ENCODE peak calls at places on chromosomes 6 and 20, in five cellular contexts. N, H, I, G and O are unnamed samples.

GRCh38 chr6:815348-815738 is 122.4 kb upstream of the EXOC2 start:
- DNase-seq in N (peak; percentile 50), G (no peak), H (no peak), I (no peak), O (no peak)

GRCh38 chr20:6287471-6287870 is 164.6 kb upstream of the FERMT1 start:
- DNase-seq in H (no peak), G (no peak), N (no peak), I (no peak), O (no peak)

GRCh38 chr6:139852484-139853140 is 478.2 kb upstream of the CITED2 start:
- DNase-seq in G (peak; percentile 51), H (no peak), I (no peak), N (no peak), O (no peak)

GRCh38 chr20:33524261-33524660 is 34.4 kb downstream of the CBFA2T2 start:
- DNase-seq in H (no peak), G (peak; percentile 15), I (no peak), N (no peak), O (no peak)

GRCh38 chr6:53796791-53797190 is 2.0 kb downstream of the LRRC1 start:
- DNase-seq in H (no peak), I (no peak), G (no peak), N (no peak), O (no peak)

GRCh38 chr6:18349350-18349749 is 37.8 kb upstream of the RNF144B start:
- DNase-seq in H (no peak), G (no peak), N (no peak), I (no peak), O (no peak)

GRCh38 chr20:8389381-8390368 is 257.6 kb downstream of the PLCB1 start:
- DNase-seq in H (peak; percentile 23), G (peak; percentile 81), N (no peak), I (no peak), O (peak; percentile 28)

GRCh38 chr20:62558779-62559178 is 83.0 kb upstream of the GATA5 start:
- DNase-seq in H (no peak), N (no peak), I (no peak), G (no peak), O (no peak)

GRCh38 chr20:45647441-45648050 is 16.5 kb upstream of the WFDC9 start:
- DNase-seq in G (no peak), H (no peak), N (no peak), I (no peak), O (no peak)

GRCh38 chr6:2196079-2196679 is 49.2 kb downstream of the GMDS start:
- DNase-seq in N (peak; percentile 49), G (peak; percentile 73), H (peak; percentile 42), I (peak; percentile 85), O (no peak)

GRCh38 chr6:122808121-122808885 is 19.2 kb downstream of the SMPDL3A start:
- DNase-seq in H (no peak), G (no peak), N (no peak), I (no peak), O (no peak)

GRCh38 chr20:22101606-22102005 is 396.1 kb downstream of the PAX1 start:
- DNase-seq in I (no peak), N (no peak), H (no peak), G (no peak), O (no peak)

GRCh38 chr6:169921227-169921626 is 169.8 kb downstream of the ERMARD start:
- DNase-seq in H (no peak), G (no peak), N (no peak), I (no peak), O (no peak)

GRCh38 chr6:134911532-134911931 is 38.4 kb downstream of the ALDH8A1 start:
- DNase-seq in N (no peak), G (peak; percentile 70), H (no peak), I (no peak), O (no peak)

GRCh38 chr20:12179692-12180091 is 262.0 kb downstream of the BTBD3 start:
- DNase-seq in N (no peak), H (no peak), G (no peak), I (no peak), O (no peak)

GRCh38 chr20:19264191-19264590 is 51.7 kb downstream of the SLC24A3 start:
- DNase-seq in G (no peak), N (no peak), I (no peak), H (no peak), O (no peak)

GRCh38 chr6:5968817-5969726 is 37.7 kb downstream of the NRN1 start:
- DNase-seq in I (peak; percentile 25), N (peak; percentile 65), G (no peak), H (no peak), O (no peak)

GRCh38 chr20:18031050-18031449 is 26.7 kb downstream of the OVOL2 start:
- DNase-seq in I (no peak), N (no peak), H (no peak), G (no peak), O (no peak)

GRCh38 chr6:96659084-96659845 is 96.3 kb downstream of the FHL5 start:
- DNase-seq in H (no peak), N (no peak), G (no peak), I (no peak), O (no peak)

GRCh38 chr20:34538671-34539123 is 19.8 kb upstream of the MAP1LC3A start:
- DNase-seq in I (peak; percentile 47), H (no peak), G (peak; percentile 73), N (peak; percentile 51), O (peak; percentile 30)

GRCh38 chr6:52361347-52361944 is 505 bp upstream of the PAQR8 start:
- DNase-seq in I (peak; percentile 33), N (no peak), H (no peak), G (peak; percentile 51), O (no peak)

GRCh38 chr6:17987576-17988421 is at the start of gene KIF13A:
- DNase-seq in H (peak; percentile 3), I (peak; percentile 61), N (peak; percentile 67), G (peak; percentile 59), O (peak; percentile 31)

GRCh38 chr6:54935739-54936138 is 89.2 kb downstream of the FAM83B start:
- DNase-seq in H (no peak), N (no peak), G (peak; percentile 75), I (no peak), O (no peak)

GRCh38 chr6:117600008-117600743 is 2.1 kb downstream of the GOPC start:
- DNase-seq in I (no peak), H (no peak), G (peak; percentile 35), N (no peak), O (no peak)

DNA sequence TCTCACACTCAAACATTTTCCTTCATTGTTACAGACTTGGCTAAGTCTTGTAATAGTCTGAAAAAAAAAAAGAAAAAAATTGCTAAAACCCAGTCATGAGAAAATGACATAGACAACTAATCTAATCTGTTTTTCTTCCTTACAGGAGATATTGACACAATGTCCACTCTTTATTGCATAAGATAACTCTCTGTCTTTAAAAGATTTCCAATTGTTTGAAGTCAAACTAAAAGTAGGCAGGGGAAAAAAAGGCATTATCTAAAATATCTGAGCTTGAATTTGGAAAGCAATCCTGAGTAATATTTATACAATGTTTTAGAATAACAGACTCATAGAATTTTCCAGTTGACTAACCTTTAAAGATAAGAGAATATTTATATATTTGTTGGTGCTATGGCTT is 233.0 kb upstream of the CEP162 start:
- DNase-seq in G (no peak), N (no peak), H (no peak), I (no peak), O (no peak)
- H3K4me1 ChIP-seq in G (no peaks in the 10 kb centered on the region), N (no peaks in the 10 kb centered on the region), H (no peaks in the 10 kb centered on the region), I (no peaks in the 10 kb centered on the region), O (no peaks in the 10 kb centered on the region)

GRCh38 chr20:10565191-10565921 is 108.4 kb downstream of the JAG1 start:
- DNase-seq in N (no peak), H (no peak), G (peak; percentile 90), I (peak; percentile 64), O (no peak)

GRCh38 chr20:10568032-10568431 is 105.8 kb downstream of the JAG1 start:
- DNase-seq in I (no peak), H (no peak), G (no peak), N (no peak), O (no peak)

GRCh38 chr20:10562929-10563328 is 110.9 kb downstream of the JAG1 start:
- DNase-seq in G (no peak), I (no peak), N (no peak), H (no peak), O (no peak)

GRCh38 chr20:10563935-10564492 is 109.8 kb downstream of the JAG1 start:
- DNase-seq in H (no peak), G (no peak), I (no peak), N (no peak), O (no peak)

GRCh38 chr20:10565922-10566897 is 107.6 kb downstream of the JAG1 start:
- DNase-seq in N (no peak), G (no peak), H (no peak), I (no peak), O (no peak)
- H3K4me1 ChIP-seq in N (no peaks in the 10 kb centered on the region), G (no peaks in the 10 kb centered on the region), H (peaks cover 2% of the 10 kb centered on the region), I (peaks cover 9% of the 10 kb centered on the region), O (no peaks in the 10 kb centered on the region)

GRCh38 chr20:1154224-1154623 is 30.6 kb downstream of the TMEM74B start:
- DNase-seq in H (no peak), N (no peak), I (no peak), G (no peak), O (no peak)

GRCh38 chr20:1146957-1147356 is 28.6 kb downstream of the PSMF1 start:
- DNase-seq in N (no peak), G (no peak), I (no peak), H (no peak), O (no peak)

GRCh38 chr20:1150218-1150617 is 31.8 kb downstream of the PSMF1 start:
- DNase-seq in G (peak; percentile 6), N (no peak), H (no peak), I (no peak), O (no peak)

GRCh38 chr20:1154734-1155133 is 30.0 kb downstream of the TMEM74B start:
- DNase-seq in I (no peak), G (no peak), N (no peak), H (no peak), O (no peak)

DNA sequence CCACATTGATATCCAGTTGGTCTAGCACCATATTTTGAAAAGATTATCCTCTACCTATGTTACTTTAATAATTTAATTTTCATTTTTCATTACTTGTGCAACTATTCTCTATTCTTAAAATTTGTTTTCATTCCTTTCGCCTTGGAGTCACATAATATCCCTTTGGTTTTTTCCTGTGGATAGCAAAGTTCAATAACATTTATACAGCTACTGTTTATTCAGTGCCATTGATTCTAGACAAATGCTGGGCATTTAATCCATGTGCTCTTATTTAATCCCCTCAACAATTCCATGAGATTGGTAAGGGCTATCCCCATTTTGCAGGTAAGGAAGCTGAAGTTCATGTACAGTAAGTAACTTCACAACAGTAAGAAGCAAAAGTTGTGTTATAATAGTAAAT is 32.6 kb downstream of the PSMF1 start:
- DNase-seq in H (no peak), N (no peak), I (no peak), G (no peak), O (no peak)
- H3K4me1 ChIP-seq in H (no peaks in the 10 kb centered on the region), N (no peaks in the 10 kb centered on the region), I (peaks cover 3% of the 10 kb centered on the region), G (no peaks in the 10 kb centered on the region), O (no peaks in the 10 kb centered on the region)

DNA sequence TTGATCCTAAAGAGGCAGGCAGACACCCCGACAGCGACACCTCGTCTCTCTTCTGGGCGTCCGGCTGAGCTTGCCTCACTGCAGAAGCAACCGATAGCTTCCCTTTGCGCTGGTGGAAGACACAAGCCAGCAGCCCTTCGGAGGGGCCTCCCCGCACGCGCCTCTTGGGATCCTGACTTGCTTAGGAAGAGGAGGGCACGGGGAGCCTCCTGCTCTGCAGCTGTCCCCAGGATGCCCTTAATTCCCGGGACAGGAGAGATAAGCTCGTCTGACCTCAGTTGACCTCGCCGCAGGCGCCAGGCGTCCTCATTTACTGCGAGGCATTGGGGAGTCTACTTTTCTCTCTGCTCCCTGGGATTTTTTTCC is 94.0 kb downstream of the CD83 start:
- DNase-seq in I (peak; percentile 32), G (peak; percentile 49), N (peak; percentile 28), H (no peak), O (no peak)
- H3K4me1 ChIP-seq in I (peaks cover 17% of the 10 kb centered on the region), G (no peaks in the 10 kb centered on the region), N (peaks cover 19% of the 10 kb centered on the region), H (peaks cover 23% of the 10 kb centered on the region), O (peaks cover 8% of the 10 kb centered on the region)